ENCODE peak calls at places on chromosomes 2 and 18, in ten cellular contexts. One of them, this sample, is unnamed.

GRCh38 chr2:85769236-85769986 is 15.6 kb downstream of the ATOH8 start:
- DNase-seq in activated CD4-positive, alpha-beta T cell treated with anti-CD3 and anti-CD28 coated beads, Interleukin-2, amount 10 ng/mL, durations not matched to agents 7 days and 5 days: no peak
- DNase-seq in esophagus squamous epithelium: no peak
- DNase-seq in GOT3: no peak
- DNase-seq in GM04503: no peak
- DNase-seq in bronchial epithelial cell: no peak
- DNase-seq in right atrium auricular region: no peak
- DNase-seq in activated naive CD8-positive, alpha-beta T cell treated with anti-CD3 and anti-CD28 coated beads, Interleukin-2, amount 50 U/mL, for 24 hours: no peak
- DNase-seq in stimulated activated naive B cell treated with anti-CD40 and anti-IgM and Interleukin-4, amounts not matched to agents 10 μg/mL and 1 μg/mL and 100 μg/mL, for 72 hours: no peak
- DNase-seq in ELF-1: peak; percentile 54
- DNase-seq in this sample: no peak

GRCh38 chr2:98442488-98442887 is 2.2 kb upstream of the INPP4A start:
- DNase-seq in ELF-1: no peak
- DNase-seq in esophagus squamous epithelium: no peak
- DNase-seq in right atrium auricular region: no peak
- DNase-seq in activated CD4-positive, alpha-beta T cell treated with anti-CD3 and anti-CD28 coated beads, Interleukin-2, amount 10 ng/mL, durations not matched to agents 7 days and 5 days: no peak
- DNase-seq in activated naive CD8-positive, alpha-beta T cell treated with anti-CD3 and anti-CD28 coated beads, Interleukin-2, amount 50 U/mL, for 24 hours: no peak
- DNase-seq in GOT3: no peak
- DNase-seq in stimulated activated naive B cell treated with anti-CD40 and anti-IgM and Interleukin-4, amounts not matched to agents 10 μg/mL and 1 μg/mL and 100 μg/mL, for 72 hours: no peak
- DNase-seq in bronchial epithelial cell: no peak
- DNase-seq in GM04503: no peak
- DNase-seq in this sample: no peak

GRCh38 chr2:151973901-151974199 is 125.0 kb downstream of the CACNB4 start:
- DNase-seq in activated CD4-positive, alpha-beta T cell treated with anti-CD3 and anti-CD28 coated beads, Interleukin-2, amount 10 ng/mL, durations not matched to agents 7 days and 5 days: no peak
- DNase-seq in activated naive CD8-positive, alpha-beta T cell treated with anti-CD3 and anti-CD28 coated beads, Interleukin-2, amount 50 U/mL, for 24 hours: no peak
- DNase-seq in GOT3: no peak
- DNase-seq in bronchial epithelial cell: peak; percentile 30
- DNase-seq in GM04503: no peak
- DNase-seq in right atrium auricular region: peak; percentile 62
- DNase-seq in stimulated activated naive B cell treated with anti-CD40 and anti-IgM and Interleukin-4, amounts not matched to agents 10 μg/mL and 1 μg/mL and 100 μg/mL, for 72 hours: no peak
- DNase-seq in esophagus squamous epithelium: no peak
- DNase-seq in ELF-1: peak; percentile 73
- DNase-seq in this sample: no peak

GRCh38 chr18:11004294-11004693 is 145.1 kb downstream of the PIEZO2 start:
- DNase-seq in ELF-1: no peak
- DNase-seq in GOT3: no peak
- DNase-seq in right atrium auricular region: no peak
- DNase-seq in activated naive CD8-positive, alpha-beta T cell treated with anti-CD3 and anti-CD28 coated beads, Interleukin-2, amount 50 U/mL, for 24 hours: no peak
- DNase-seq in bronchial epithelial cell: peak; percentile 65
- DNase-seq in activated CD4-positive, alpha-beta T cell treated with anti-CD3 and anti-CD28 coated beads, Interleukin-2, amount 10 ng/mL, durations not matched to agents 7 days and 5 days: no peak
- DNase-seq in stimulated activated naive B cell treated with anti-CD40 and anti-IgM and Interleukin-4, amounts not matched to agents 10 μg/mL and 1 μg/mL and 100 μg/mL, for 72 hours: no peak
- DNase-seq in esophagus squamous epithelium: no peak
- DNase-seq in GM04503: no peak
- DNase-seq in this sample: no peak

GRCh38 chr18:5513947-5514346 is 29.9 kb downstream of the EPB41L3 start:
- DNase-seq in bronchial epithelial cell: no peak
- DNase-seq in activated naive CD8-positive, alpha-beta T cell treated with anti-CD3 and anti-CD28 coated beads, Interleukin-2, amount 50 U/mL, for 24 hours: no peak
- DNase-seq in esophagus squamous epithelium: no peak
- DNase-seq in stimulated activated naive B cell treated with anti-CD40 and anti-IgM and Interleukin-4, amounts not matched to agents 10 μg/mL and 1 μg/mL and 100 μg/mL, for 72 hours: no peak
- DNase-seq in right atrium auricular region: no peak
- DNase-seq in ELF-1: no peak
- DNase-seq in GOT3: no peak
- DNase-seq in GM04503: no peak
- DNase-seq in activated CD4-positive, alpha-beta T cell treated with anti-CD3 and anti-CD28 coated beads, Interleukin-2, amount 10 ng/mL, durations not matched to agents 7 days and 5 days: no peak
- DNase-seq in this sample: no peak

GRCh38 chr18:21928925-21929324 is 188.3 kb downstream of the MIB1 start:
- DNase-seq in right atrium auricular region: no peak
- DNase-seq in ELF-1: no peak
- DNase-seq in activated CD4-positive, alpha-beta T cell treated with anti-CD3 and anti-CD28 coated beads, Interleukin-2, amount 10 ng/mL, durations not matched to agents 7 days and 5 days: no peak
- DNase-seq in GM04503: no peak
- DNase-seq in bronchial epithelial cell: no peak
- DNase-seq in stimulated activated naive B cell treated with anti-CD40 and anti-IgM and Interleukin-4, amounts not matched to agents 10 μg/mL and 1 μg/mL and 100 μg/mL, for 72 hours: no peak
- DNase-seq in esophagus squamous epithelium: no peak
- DNase-seq in GOT3: no peak
- DNase-seq in activated naive CD8-positive, alpha-beta T cell treated with anti-CD3 and anti-CD28 coated beads, Interleukin-2, amount 50 U/mL, for 24 hours: no peak
- DNase-seq in this sample: no peak

GRCh38 chr18:53567935-53568574 is 656.4 kb downstream of the MBD2 start:
- DNase-seq in GOT3: no peak
- DNase-seq in activated CD4-positive, alpha-beta T cell treated with anti-CD3 and anti-CD28 coated beads, Interleukin-2, amount 10 ng/mL, durations not matched to agents 7 days and 5 days: peak; percentile 6
- DNase-seq in activated naive CD8-positive, alpha-beta T cell treated with anti-CD3 and anti-CD28 coated beads, Interleukin-2, amount 50 U/mL, for 24 hours: no peak
- DNase-seq in GM04503: no peak
- DNase-seq in bronchial epithelial cell: peak; percentile 38
- DNase-seq in stimulated activated naive B cell treated with anti-CD40 and anti-IgM and Interleukin-4, amounts not matched to agents 10 μg/mL and 1 μg/mL and 100 μg/mL, for 72 hours: no peak
- DNase-seq in esophagus squamous epithelium: no peak
- DNase-seq in right atrium auricular region: no peak
- DNase-seq in ELF-1: peak; percentile 41
- DNase-seq in this sample: no peak

GRCh38 chr2:231816327-231817026 is 30.2 kb downstream of the COPS7B start:
- DNase-seq in stimulated activated naive B cell treated with anti-CD40 and anti-IgM and Interleukin-4, amounts not matched to agents 10 μg/mL and 1 μg/mL and 100 μg/mL, for 72 hours: no peak
- DNase-seq in activated naive CD8-positive, alpha-beta T cell treated with anti-CD3 and anti-CD28 coated beads, Interleukin-2, amount 50 U/mL, for 24 hours: no peak
- DNase-seq in esophagus squamous epithelium: no peak
- DNase-seq in right atrium auricular region: no peak
- DNase-seq in ELF-1: no peak
- DNase-seq in activated CD4-positive, alpha-beta T cell treated with anti-CD3 and anti-CD28 coated beads, Interleukin-2, amount 10 ng/mL, durations not matched to agents 7 days and 5 days: no peak
- DNase-seq in GM04503: no peak
- DNase-seq in GOT3: no peak
- DNase-seq in bronchial epithelial cell: no peak
- DNase-seq in this sample: no peak

GRCh38 chr2:64654063-64654811 is 524 bp upstream of the SERTAD2 start:
- DNase-seq in GOT3: peak; percentile 37
- DNase-seq in GM04503: no peak
- DNase-seq in esophagus squamous epithelium: peak; percentile 45
- DNase-seq in activated CD4-positive, alpha-beta T cell treated with anti-CD3 and anti-CD28 coated beads, Interleukin-2, amount 10 ng/mL, durations not matched to agents 7 days and 5 days: peak; percentile 61
- DNase-seq in right atrium auricular region: peak; percentile 90
- DNase-seq in bronchial epithelial cell: peak; percentile 46
- DNase-seq in stimulated activated naive B cell treated with anti-CD40 and anti-IgM and Interleukin-4, amounts not matched to agents 10 μg/mL and 1 μg/mL and 100 μg/mL, for 72 hours: peak; percentile 56
- DNase-seq in ELF-1: peak; percentile 85
- DNase-seq in activated naive CD8-positive, alpha-beta T cell treated with anti-CD3 and anti-CD28 coated beads, Interleukin-2, amount 50 U/mL, for 24 hours: peak; percentile 74
- DNase-seq in this sample: no peak

This sample was measured in ascending aorta.